ENCODE peak calls at places on chromosome 9, in seven cellular contexts. B, Q, U, W, P, S and R are unnamed samples.
A peak's percentile ranks its signal among the peaks of the same experiment; 100 is the strongest.

GRCh38 chr9:70362952-70363351 is 51.5 kb downstream of the KLF9 start:
- DNase-seq in S (no peak), U (no peak), Q (peak; percentile 37), B (no peak), W (peak; percentile 53), P (no peak), R (no peak)

GRCh38 chr9:123984802-123985201 is 26.8 kb upstream of the LHX2 start:
- DNase-seq in W (no peak), B (no peak), P (no peak), S (no peak), U (no peak), Q (no peak), R (no peak)

GRCh38 chr9:110206388-110206787 is 1.6 kb downstream of the C9orf152 start:
- DNase-seq in W (no peak), B (no peak), S (no peak), Q (no peak), P (no peak), U (no peak), R (peak; percentile 95)

GRCh38 chr9:27407491-27407890 is 110.5 kb upstream of the EQTN start:
- DNase-seq in S (no peak), Q (peak; percentile 12), B (no peak), U (no peak), P (no peak), W (no peak), R (no peak)

GRCh38 chr9:33289501-33289900 is 815 bp upstream of the NFX1 start:
- DNase-seq in S (no peak), P (no peak), U (no peak), B (peak; percentile 53), W (no peak), Q (no peak), R (no peak)

GRCh38 chr9:75139201-75139600 is 50.9 kb downstream of the OSTF1 start:
- DNase-seq in U (no peak), P (no peak), Q (no peak), W (no peak), S (no peak), B (no peak), R (no peak)

GRCh38 chr9:98316445-98317133 is 61.1 kb upstream of the TBC1D2 start:
- DNase-seq in W (no peak), S (no peak), Q (no peak), P (no peak), U (no peak), B (no peak), R (no peak)

GRCh38 chr9:111362526-111362925 is 32.5 kb upstream of the OR2K2 start:
- DNase-seq in S (no peak), B (no peak), W (no peak), U (no peak), Q (no peak), P (no peak), R (no peak)

GRCh38 chr9:2722715-2723114 is 5.4 kb downstream of the KCNV2 start:
- DNase-seq in P (no peak), B (no peak), Q (peak; percentile 51), S (no peak), U (no peak), W (peak; percentile 93), R (no peak)

GRCh38 chr9:83584995-83585394 is 37.9 kb upstream of the IDNK start:
- DNase-seq in W (no peak), U (no peak), S (no peak), B (no peak), Q (no peak), P (no peak), R (no peak)

GRCh38 chr9:130444565-130445221 is at the start of gene ASS1:
- DNase-seq in W (no peak), B (peak; percentile 90), Q (peak; percentile 51), U (peak; percentile 92), S (peak; percentile 24), P (peak; percentile 72), R (no peak)

GRCh38 chr9:137672907-137673791 is 54.3 kb downstream of the EHMT1 start:
- DNase-seq in W (peak; percentile 56), Q (peak; percentile 59), S (peak; percentile 21), U (peak; percentile 62), B (no peak), P (no peak), R (peak; percentile 57)